ENCODE peak calls at places on chromosomes 12 and 14, in eight cellular contexts. R, M, S, I, X, Q, E and Y are unnamed samples.

GRCh38 chr14:90446405-90446804 is 49.6 kb downstream of the CALM1 start:
- DNase-seq in I (no peak), S (no peak), Q (no peak), E (no peak), M (no peak), X (no peak), R (no peak), Y (no peak)

GRCh38 chr12:109305547-109305946 is 3.5 kb downstream of the FOXN4 start:
- DNase-seq in R (no peak), I (no peak), S (no peak), Q (no peak), E (no peak), M (no peak), X (no peak), Y (no peak)

GRCh38 chr14:100874051-100874410 is 29.5 kb downstream of the RTL1 start:
- DNase-seq in I (no peak), E (peak), Q (no peak), M (no peak), S (no peak), R (no peak), X (no peak), Y (no peak)

GRCh38 chr12:51323966-51324895 is at the start of gene BIN2:
- DNase-seq in I (peak), E (peak), S (no peak), Q (no peak), X (no peak), R (peak), M (no peak), Y (no peak)

GRCh38 chr12:101040936-101041335 is 169.1 kb downstream of the SLC5A8 start:
- DNase-seq in S (no peak), M (no peak), R (no peak), X (no peak), Q (no peak), I (no peak), E (no peak), Y (no peak)

GRCh38 chr12:107318554-107318803 is 225.1 kb upstream of the CRY1 start:
- DNase-seq in Q (no peak), I (no peak), E (no peak), M (peak), X (no peak), R (no peak), S (no peak), Y (no peak)

GRCh38 chr14:44528180-44528579 is 21.1 kb upstream of the FSCB start:
- DNase-seq in X (no peak), I (no peak), S (no peak), Q (no peak), M (no peak), R (no peak), E (no peak), Y (no peak)

GRCh38 chr12:726281-727140 is 25.9 kb upstream of the WNK1 start:
- DNase-seq in X (no peak), S (no peak), R (no peak), E (no peak), M (no peak), I (no peak), Q (peak), Y (no peak)

GRCh38 chr14:21236948-21237797 is 32.1 kb downstream of the HNRNPC start:
- DNase-seq in X (no peak), I (no peak), M (no peak), S (no peak), R (no peak), Q (no peak), E (no peak), Y (no peak)

GRCh38 chr14:99441918-99442317 is 38.7 kb downstream of the SETD3 start:
- DNase-seq in I (peak), E (no peak), Q (no peak), M (no peak), X (no peak), S (no peak), R (no peak), Y (no peak)

GRCh38 chr12:88639361-88639760 is 59.1 kb upstream of the KITLG start:
- DNase-seq in R (no peak), Q (peak), X (no peak), M (no peak), E (no peak), S (no peak), I (no peak), Y (no peak)

GRCh38 chr12:18810537-18811253 is 72.8 kb downstream of the CAPZA3 start:
- DNase-seq in X (no peak), I (no peak), S (no peak), E (no peak), Q (no peak), M (no peak), R (no peak), Y (no peak)

GRCh38 chr14:46820291-46820690 is 168.7 kb upstream of the RPL10L start:
- DNase-seq in X (no peak), M (no peak), I (no peak), E (no peak), Q (no peak), R (no peak), S (no peak), Y (peak)

GRCh38 chr12:70849265-70849960 is 71.1 kb downstream of the PTPRR start:
- DNase-seq in S (peak), M (no peak), R (no peak), E (no peak), Q (peak), X (peak), I (no peak), Y (no peak)

GRCh38 chr12:54352022-54352531 is 12.2 kb downstream of the GPR84 start:
- DNase-seq in I (peak), E (no peak), M (no peak), Q (peak), R (peak), X (no peak), S (peak), Y (no peak)

GRCh38 chr14:94673781-94674231 is 61.6 kb downstream of the SERPINA3 start:
- DNase-seq in R (no peak), X (no peak), Q (peak), M (no peak), S (no peak), E (no peak), I (no peak), Y (peak)

GRCh38 chr12:61272441-61272840 is 987.8 kb upstream of the USP15 start:
- DNase-seq in I (no peak), M (no peak), E (no peak), X (no peak), R (no peak), S (no peak), Q (peak), Y (no peak)

GRCh38 chr12:67991158-67991557 is 1.9 kb downstream of the IFNG-AS1 start:
- DNase-seq in R (no peak), Q (no peak), I (peak), S (no peak), X (no peak), E (no peak), M (no peak), Y (no peak)

GRCh38 chr12:40336573-40337199 is 111.9 kb downstream of the LRRK2 start:
- DNase-seq in M (no peak), Q (peak), X (no peak), E (no peak), S (peak), R (no peak), I (no peak), Y (no peak)

GRCh38 chr12:112868459-112869041 is 38.2 kb upstream of the OAS1 start:
- DNase-seq in I (no peak), Q (no peak), R (no peak), E (no peak), S (no peak), M (peak), X (no peak), Y (no peak)

GRCh38 chr12:64526859-64527258 is 74.9 kb downstream of the TBK1 start:
- DNase-seq in R (no peak), Q (peak), X (no peak), M (no peak), S (peak), I (no peak), E (no peak), Y (no peak)

GRCh38 chr12:128382946-128383739 is 116.2 kb downstream of the TMEM132C start:
- DNase-seq in S (no peak), X (no peak), I (no peak), R (no peak), E (no peak), M (no peak), Q (no peak), Y (no peak)

GRCh38 chr12:110338754-110339153 is 57.7 kb downstream of the ATP2A2 start:
- DNase-seq in E (no peak), M (no peak), X (no peak), S (peak), I (no peak), R (no peak), Q (no peak), Y (no peak)

GRCh38 chr14:68884031-68885030 is 91.5 kb upstream of the ZFP36L1 start:
- DNase-seq in S (no peak), R (peak), E (no peak), M (no peak), X (peak), Q (peak), I (no peak), Y (no peak)

GRCh38 chr14:57501039-57501557 is 7.4 kb upstream of the CCDC198 start:
- DNase-seq in I (no peak), X (no peak), M (no peak), S (no peak), R (no peak), Q (no peak), E (no peak), Y (no peak)

GRCh38 chr14:102095231-102095870 is 8.5 kb upstream of the HSP90AA1 start:
- DNase-seq in M (no peak), X (no peak), I (peak), S (no peak), R (no peak), E (no peak), Q (no peak), Y (no peak)

GRCh38 chr14:91744068-91744480 is 12.2 kb upstream of the CATSPERB start:
- DNase-seq in S (no peak), R (no peak), Q (no peak), M (no peak), E (no peak), I (peak), X (no peak), Y (no peak)

GRCh38 chr14:64541261-64541970 is 875 bp downstream of the HSPA2 start:
- DNase-seq in M (no peak), Q (no peak), I (peak), X (no peak), S (no peak), E (peak), R (peak), Y (no peak)

GRCh38 chr14:89040080-89040437 is 215.6 kb downstream of the TTC8 start:
- DNase-seq in S (no peak), X (no peak), E (no peak), Q (no peak), R (no peak), I (no peak), M (no peak), Y (no peak)

GRCh38 chr12:121000530-121000929 is 15.8 kb downstream of the C12orf43 start:
- DNase-seq in E (no peak), I (no peak), Q (no peak), X (no peak), M (no peak), S (no peak), R (no peak), Y (no peak)

GRCh38 chr12:19125325-19125724 is 4.2 kb upstream of the PLEKHA5 start:
- DNase-seq in S (no peak), Q (peak), M (no peak), R (no peak), I (no peak), E (no peak), X (no peak), Y (no peak)

GRCh38 chr12:67651380-67651695 is 2.8 kb downstream of the DYRK2 start:
- DNase-seq in I (peak), Q (peak), R (no peak), E (no peak), M (no peak), X (no peak), S (peak), Y (no peak)

GRCh38 chr12:133081408-133081806 is 684 bp downstream of the ZNF140 start:
- DNase-seq in Q (no peak), X (no peak), M (peak), E (no peak), S (no peak), I (peak), R (peak), Y (no peak)

GRCh38 chr12:53985900-53986685 is 1.1 kb downstream of the HOXC10 start:
- DNase-seq in E (no peak), I (peak), S (peak), M (no peak), Q (no peak), R (no peak), X (no peak), Y (no peak)

GRCh38 chr14:96564389-96564788 is 62.2 kb downstream of the PAPOLA start:
- DNase-seq in Q (no peak), X (no peak), M (no peak), E (no peak), R (no peak), I (no peak), S (no peak), Y (no peak)

GRCh38 chr12:12086331-12086730 is 15.6 kb downstream of the BCL2L14 start:
- DNase-seq in I (no peak), S (no peak), M (no peak), X (no peak), E (no peak), R (no peak), Q (no peak), Y (no peak)

GRCh38 chr12:12083688-12084087 is 12.9 kb downstream of the BCL2L14 start:
- DNase-seq in Q (no peak), I (no peak), E (no peak), R (no peak), M (no peak), S (no peak), X (no peak), Y (no peak)

GRCh38 chr12:12086975-12087692 is 16.4 kb downstream of the BCL2L14 start:
- DNase-seq in E (no peak), I (no peak), Q (no peak), R (no peak), S (no peak), X (no peak), M (no peak), Y (no peak)

GRCh38 chr12:12079291-12079690 is 8.6 kb downstream of the BCL2L14 start:
- DNase-seq in I (no peak), X (no peak), M (no peak), R (no peak), E (no peak), S (no peak), Q (peak), Y (no peak)

DNA sequence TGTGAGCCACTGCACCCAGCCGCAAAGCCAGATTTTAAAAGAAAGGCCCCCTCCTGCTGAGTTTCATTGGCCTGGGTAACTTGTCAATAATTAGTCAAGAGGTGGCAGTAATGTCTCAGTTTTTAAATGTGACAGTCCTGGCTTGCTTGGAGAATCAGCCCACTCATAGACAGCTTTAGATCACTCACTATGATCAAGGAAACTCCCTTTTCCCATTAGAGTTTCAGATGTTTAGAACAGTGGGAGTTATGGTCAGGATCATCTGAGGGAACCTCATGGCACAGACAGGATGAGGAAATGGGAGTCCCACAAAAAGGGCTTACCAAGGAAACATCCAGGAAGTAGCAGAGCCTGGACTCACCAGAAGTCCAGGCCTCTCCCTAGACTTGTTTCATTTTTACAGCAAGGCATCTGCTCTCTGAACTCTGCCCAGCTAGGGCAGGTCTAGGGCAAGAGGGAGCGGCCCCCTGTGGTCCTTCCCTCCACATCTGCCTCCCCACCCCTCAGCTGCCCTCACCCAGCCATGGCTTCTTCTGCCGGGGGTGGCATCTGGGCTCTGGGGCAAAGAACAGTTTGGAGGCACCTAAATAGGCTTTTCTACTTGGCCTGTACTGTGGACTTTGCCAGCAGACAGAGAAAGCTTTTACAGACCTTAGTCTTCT is 11.2 kb downstream of the BCL2L14 start:
- DNase-seq in S (peak), I (no peak), R (no peak), E (no peak), Q (peak), X (no peak), M (peak), Y (no peak)
- TF ChIP-seq CTCF in S (peak), I (peak), R (peak), E (no peak), Q (peak), X (no peak), M (no peak), Y (peak)

GRCh38 chr12:104669057-104669770 is 212.5 kb downstream of the CHST11 start:
- DNase-seq in I (no peak), X (no peak), S (peak), Q (peak), M (no peak), R (peak), E (peak), Y (no peak)
- TF ChIP-seq CTCF in I (no peak), X (peak), S (peak), Q (peak), M (no peak), R (peak), E (no peak), Y (peak)

GRCh38 chr12:43095669-43096068 is 456.3 kb downstream of the ADAMTS20 start:
- DNase-seq in R (no peak), I (no peak), Q (no peak), E (no peak), S (no peak), M (no peak), X (no peak), Y (no peak)
- TF ChIP-seq CTCF in R (no peak), I (no peak), Q (no peak), E (no peak), S (no peak), M (no peak), X (no peak), Y (no peak)

DNA sequence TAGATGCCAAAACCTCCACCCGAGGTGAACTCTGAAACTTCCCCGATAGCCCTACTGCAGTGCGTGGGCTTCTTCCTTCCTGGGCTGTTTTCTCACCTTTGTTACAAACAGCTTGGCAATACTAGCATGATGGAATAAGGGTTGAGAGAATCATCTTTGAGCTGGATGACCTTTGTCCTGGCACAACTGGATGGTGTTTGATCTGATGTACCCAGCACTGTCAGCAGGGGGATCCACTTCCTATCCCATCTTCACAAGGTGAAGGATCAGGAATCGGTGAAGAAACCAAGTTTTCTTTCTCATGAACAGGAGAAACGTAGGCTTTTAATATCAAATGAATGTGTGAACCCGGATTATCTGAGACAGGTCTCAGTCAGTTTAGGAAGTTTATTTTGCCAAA is 19.5 kb upstream of the LRRC10 start:
- DNase-seq in Q (no peak), E (no peak), R (no peak), S (no peak), X (no peak), M (no peak), I (no peak), Y (no peak)
- TF ChIP-seq CTCF in Q (peak), E (no peak), R (peak), S (peak), X (peak), M (peak), I (no peak), Y (peak)

GRCh38 chr12:57776247-57776587 is 3.8 kb downstream of the EEF1AKMT3 start:
- DNase-seq in S (no peak), Q (no peak), X (no peak), R (no peak), M (no peak), E (no peak), I (no peak), Y (no peak)

GRCh38 chr12:57772429-57773322 is at the start of gene EEF1AKMT3:
- DNase-seq in M (no peak), X (no peak), R (peak), I (peak), E (peak), S (peak), Q (no peak), Y (no peak)

GRCh38 chr12:57775044-57775443 is 2.6 kb downstream of the EEF1AKMT3 start:
- DNase-seq in M (no peak), S (no peak), Q (no peak), X (no peak), I (no peak), E (no peak), R (no peak), Y (no peak)

GRCh38 chr12:57777367-57777766 is 5.0 kb downstream of the EEF1AKMT3 start:
- DNase-seq in S (no peak), E (no peak), Q (no peak), M (no peak), R (no peak), I (no peak), X (no peak), Y (no peak)

GRCh38 chr12:57775563-57776246 is 3.3 kb downstream of the EEF1AKMT3 start:
- DNase-seq in M (no peak), S (no peak), Q (no peak), R (no peak), E (no peak), X (no peak), I (no peak), Y (no peak)
- TF ChIP-seq CTCF in M (no peak), S (peak), Q (no peak), R (no peak), E (no peak), X (no peak), I (no peak), Y (peak)

GRCh38 chr12:24645254-24645653 is 303.6 kb downstream of the BCAT1 start:
- DNase-seq in R (no peak), I (no peak), Q (no peak), S (no peak), X (no peak), M (no peak), E (no peak), Y (no peak)

GRCh38 chr12:24649209-24649608 is 299.7 kb downstream of the BCAT1 start:
- DNase-seq in R (no peak), Q (no peak), M (no peak), S (no peak), X (no peak), E (no peak), I (no peak), Y (no peak)

DNA sequence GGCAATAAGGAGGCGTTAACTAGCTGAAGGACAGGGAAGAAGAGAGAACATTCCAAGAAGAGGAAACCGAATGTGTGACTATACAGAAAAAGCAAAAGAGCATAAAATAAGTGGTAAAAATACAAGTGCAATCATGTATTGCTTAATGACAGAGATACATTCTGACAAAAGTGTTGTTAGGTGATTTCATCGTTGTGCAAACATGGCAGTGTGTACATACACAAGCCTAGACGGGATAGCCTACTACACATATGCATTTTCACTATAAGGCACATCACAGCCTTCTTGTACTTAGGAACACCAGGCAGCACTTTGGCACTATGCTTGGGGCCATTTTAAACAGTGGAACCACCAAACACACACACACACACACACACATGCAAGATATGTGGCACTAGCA is 299.3 kb downstream of the BCAT1 start:
- DNase-seq in Q (no peak), E (no peak), I (no peak), X (no peak), R (no peak), M (no peak), S (no peak), Y (no peak)
- TF ChIP-seq CTCF in Q (no peak), E (no peak), I (no peak), X (no peak), R (no peak), M (no peak), S (no peak), Y (no peak)